ENCODE peak calls at places on chromosomes 16 and 17, in eight cellular contexts. N, Y, Q, U, M, O, F and J are unnamed samples. For H3K4me1, the result is how much of the 10 kb centered on the place peaks cover.

GRCh38 chr16:3807425-3808123 is 72.9 kb downstream of the CREBBP start:
- DNase-seq in N (no peak), Y (no peak), Q (no peak), U (no peak), M (no peak), O (no peak), F (no peak), J (no peak)

GRCh38 chr16:15880434-15880833 is 8.0 kb downstream of the CEP20 start:
- DNase-seq in N (no peak), Y (no peak), Q (no peak), U (no peak), M (no peak), O (no peak), F (no peak), J (no peak)

GRCh38 chr17:17001874-17002520 is 30.1 kb upstream of the TNFRSF13B start:
- DNase-seq in N (peak), Y (peak), Q (peak), U (peak), M (peak), O (peak), F (peak), J (peak)

GRCh38 chr17:229945-230235 is 48.4 kb upstream of the DOC2B start:
- DNase-seq in N (no peak), Y (no peak), Q (no peak), U (peak), M (no peak), O (no peak), F (no peak), J (no peak)

GRCh38 chr17:42313773-42314566 is 25.7 kb downstream of the STAT5A start:
- DNase-seq in N (no peak), Y (no peak), Q (no peak), U (no peak), M (no peak), O (peak), F (no peak), J (no peak)

GRCh38 chr16:15608398-15609285 is 34.3 kb downstream of the MARF1 start:
- DNase-seq in N (no peak), Y (no peak), Q (no peak), U (peak), M (no peak), O (no peak), F (no peak), J (no peak)

GRCh38 chr16:60419859-60420258 is 1616.4 kb downstream of the CDH8 start:
- DNase-seq in N (no peak), Y (no peak), Q (no peak), U (no peak), M (peak), O (no peak), F (no peak), J (no peak)

GRCh38 chr17:49972486-49973270 is 3.7 kb downstream of the DLX4 start:
- DNase-seq in N (no peak), Y (no peak), Q (no peak), U (no peak), M (no peak), O (no peak), F (no peak), J (no peak)

GRCh38 chr16:4487955-4488481 is 11.8 kb downstream of the HMOX2 start:
- DNase-seq in N (no peak), Y (no peak), Q (no peak), U (no peak), M (no peak), O (no peak), F (no peak), J (no peak)

GRCh38 chr17:40297511-40297910 is 9.8 kb downstream of the CDC6 start:
- DNase-seq in N (no peak), Y (no peak), Q (no peak), U (no peak), M (no peak), O (no peak), F (no peak), J (no peak)

GRCh38 chr17:48630009-48630924 is 4.1 kb upstream of the HOXB9 start:
- DNase-seq in N (no peak), Y (no peak), Q (no peak), U (no peak), M (no peak), O (no peak), F (no peak), J (no peak)

GRCh38 chr17:27609606-27610303 is 21.2 kb upstream of the LGALS9 start:
- DNase-seq in N (no peak), Y (no peak), Q (no peak), U (no peak), M (peak), O (no peak), F (no peak), J (peak)

GRCh38 chr17:17781591-17782424 is 55.0 kb downstream of the SREBF1 start:
- DNase-seq in N (peak), Y (peak), Q (peak), U (peak), M (peak), O (peak), F (peak), J (peak)

GRCh38 chr17:79192503-79193500 is 118.2 kb downstream of the ENGASE start:
- DNase-seq in N (no peak), Y (no peak), Q (peak), U (no peak), M (no peak), O (no peak), F (peak), J (no peak)

GRCh38 chr17:51435171-51435552 is 174.8 kb downstream of the UTP18 start:
- DNase-seq in N (no peak), Y (no peak), Q (no peak), U (no peak), M (no peak), O (no peak), F (no peak), J (no peak)

GRCh38 chr16:77298638-77299360 is 99.6 kb downstream of the SYCE1L start:
- DNase-seq in N (no peak), Y (no peak), Q (no peak), U (no peak), M (peak), O (no peak), F (no peak), J (no peak)

GRCh38 chr16:14559809-14560227 is 70.2 kb downstream of the PARN start:
- DNase-seq in N (no peak), Y (no peak), Q (no peak), U (no peak), M (peak), O (no peak), F (no peak), J (no peak)

GRCh38 chr17:36510636-36511035 is 24.0 kb downstream of the MYO19 start:
- DNase-seq in N (no peak), Y (no peak), Q (no peak), U (no peak), M (no peak), O (no peak), F (no peak), J (no peak)

GRCh38 chr17:40538936-40539705 is 26.2 kb downstream of the CCR7 start:
- DNase-seq in N (no peak), Y (no peak), Q (no peak), U (no peak), M (no peak), O (no peak), F (no peak), J (no peak)

DNA sequence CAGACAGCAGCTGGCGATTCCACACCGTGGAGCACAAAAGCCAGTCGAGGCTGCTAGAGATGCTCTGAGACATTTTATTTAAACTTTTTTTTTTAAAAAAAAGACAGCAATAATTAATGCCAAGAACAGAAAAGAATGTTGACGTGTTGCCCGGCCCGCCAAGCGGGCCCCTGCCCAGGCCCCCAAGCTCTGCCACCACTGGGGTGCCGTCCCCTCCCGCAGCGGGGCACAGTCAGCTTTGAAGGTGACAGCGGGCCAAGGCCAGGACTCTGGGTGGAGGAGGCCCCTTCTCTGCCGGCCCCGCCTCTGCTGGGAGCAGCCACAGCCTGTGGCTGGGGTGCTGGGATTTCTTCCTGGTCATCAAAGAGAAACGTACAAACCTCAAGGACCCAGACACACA is 9.8 kb downstream of the RNF166 start:
- DNase-seq in N (no peak), Y (no peak), Q (no peak), U (no peak), M (no peak), O (no peak), F (no peak), J (no peak)
- H3K4me1 ChIP-seq in N (under half), Y (under half), Q (under half), U (under half), M (under half), O (under half), F (under half), J (under half)

GRCh38 chr17:58343131-58343530 is 8.9 kb downstream of the SUPT4H1 start:
- DNase-seq in N (no peak), Y (no peak), Q (no peak), U (no peak), M (no peak), O (no peak), F (no peak), J (no peak)

GRCh38 chr17:58341861-58342475 is 10.0 kb downstream of the SUPT4H1 start:
- DNase-seq in N (no peak), Y (no peak), Q (no peak), U (no peak), M (no peak), O (no peak), F (no peak), J (no peak)

GRCh38 chr17:58344047-58344790 is 7.8 kb downstream of the SUPT4H1 start:
- DNase-seq in N (no peak), Y (no peak), Q (no peak), U (no peak), M (no peak), O (no peak), F (no peak), J (no peak)

GRCh38 chr17:58345500-58345899 is 6.5 kb downstream of the SUPT4H1 start:
- DNase-seq in N (no peak), Y (no peak), Q (no peak), U (no peak), M (no peak), O (no peak), F (no peak), J (no peak)

GRCh38 chr17:58344791-58345157 is 7.2 kb downstream of the SUPT4H1 start:
- DNase-seq in N (no peak), Y (no peak), Q (no peak), U (no peak), M (no peak), O (no peak), F (no peak), J (no peak)
- H3K4me3 ChIP-seq in N (no peak), Y (no peak), Q (no peak), U (no peak), M (no peak), O (no peak), F (no peak), J (no peak)

GRCh38 chr17:76549215-76549518 is 9.3 kb downstream of the PRCD start:
- DNase-seq in N (no peak), Y (no peak), Q (no peak), U (no peak), M (no peak), O (no peak), F (no peak), J (no peak)
- H3K4me1 ChIP-seq in N (half or more), Y (under half), Q (under half), U (under half), M (under half), O (under half), F (under half), J (under half)

GRCh38 chr17:68034452-68034776 is 1.1 kb upstream of the KPNA2 start:
- DNase-seq in N (no peak), Y (no peak), Q (no peak), U (no peak), M (no peak), O (no peak), F (no peak), J (no peak)

GRCh38 chr17:68033636-68034451 is 1.7 kb upstream of the KPNA2 start:
- DNase-seq in N (no peak), Y (no peak), Q (peak), U (no peak), M (peak), O (no peak), F (peak), J (peak)

GRCh38 chr17:68035523-68036303 is at the start of gene KPNA2:
- DNase-seq in N (peak), Y (peak), Q (peak), U (peak), M (peak), O (peak), F (peak), J (peak)

GRCh38 chr17:68035131-68035522 is 408 bp upstream of the KPNA2 start:
- DNase-seq in N (peak), Y (peak), Q (no peak), U (peak), M (no peak), O (peak), F (peak), J (peak)

GRCh38 chr17:68036304-68037147 is 991 bp downstream of the KPNA2 start:
- DNase-seq in N (no peak), Y (no peak), Q (no peak), U (no peak), M (no peak), O (no peak), F (no peak), J (no peak)
- H3K4me3 ChIP-seq in N (peak), Y (peak), Q (peak), U (peak), M (peak), O (peak), F (peak), J (peak)

GRCh38 chr17:1647802-1648581 is 1.7 kb downstream of the RILP start:
- DNase-seq in N (no peak), Y (no peak), Q (no peak), U (peak), M (peak), O (no peak), F (peak), J (no peak)
- H3K4me1 ChIP-seq in N (under half), Y (under half), Q (under half), U (under half), M (under half), O (under half), F (half or more), J (under half)